ENCODE peak calls at places on chromosomes 5 and 9, in seven cellular contexts. M is ovary, W is breast epithelium, D is lung, V is fibroblast of lung, L is IMR-90, Q is tibial artery. A is an unnamed sample. For H3K4me1 and H3K27me3, the result is how much of the 10 kb centered on the place peaks cover.

GRCh38 chr9:88680505-88681160 is 145.7 kb downstream of the NXNL2 start:
- DNase-seq in M (no peak), W (no peak), D (no peak), V (peak), L (peak), Q (no peak), A (no peak)

GRCh38 chr9:2857564-2858198 is 13.8 kb upstream of the PUM3 start:
- DNase-seq in M (peak), W (peak), D (peak), V (peak), L (peak), Q (peak), A (peak)

GRCh38 chr5:465591-466403 is 22.8 kb downstream of the EXOC3 start:
- DNase-seq in M (no peak), W (peak), D (no peak), V (no peak), L (no peak), Q (peak), A (no peak)

GRCh38 chr5:16690243-16690839 is 73.5 kb upstream of the RETREG1 start:
- DNase-seq in M (no peak), W (no peak), D (no peak), V (peak), L (peak), Q (no peak), A (peak)

GRCh38 chr5:76590027-76590426 is 33.2 kb downstream of the F2RL2 start:
- DNase-seq in M (no peak), W (no peak), D (no peak), V (no peak), L (no peak), Q (no peak), A (no peak)

GRCh38 chr9:3875371-3876132 is 349.8 kb upstream of the RFX3 start:
- DNase-seq in M (no peak), W (no peak), D (no peak), V (peak), L (peak), Q (no peak), A (peak)

GRCh38 chr5:137619191-137619870 is 116.6 kb downstream of the KLHL3 start:
- DNase-seq in M (peak), W (no peak), D (peak), V (peak), L (peak), Q (peak), A (no peak)

GRCh38 chr5:52856564-52856963 is 68.8 kb downstream of the ITGA1 start:
- DNase-seq in M (no peak), W (no peak), D (no peak), V (peak), L (peak), Q (no peak), A (peak)

GRCh38 chr5:68099327-68099726 is 116.2 kb upstream of the PIK3R1 start:
- DNase-seq in M (no peak), W (no peak), D (no peak), V (no peak), L (no peak), Q (no peak), A (no peak)

GRCh38 chr5:118196229-118196628 is 792.1 kb downstream of the DTWD2 start:
- DNase-seq in M (no peak), W (no peak), D (no peak), V (no peak), L (no peak), Q (no peak), A (no peak)

GRCh38 chr5:78530342-78531096 is 118.1 kb downstream of the LHFPL2 start:
- DNase-seq in M (no peak), W (no peak), D (no peak), V (peak), L (peak), Q (no peak), A (peak)

GRCh38 chr9:97938081-97938644 is at the start of gene HEMGN:
- DNase-seq in M (no peak), W (no peak), D (no peak), V (no peak), L (no peak), Q (no peak), A (no peak)

GRCh38 chr5:142324377-142324870 is 397 bp downstream of the SPRY4 start:
- DNase-seq in M (peak), W (no peak), D (no peak), V (no peak), L (no peak), Q (peak), A (no peak)

GRCh38 chr5:170523129-170523497 is 19.3 kb downstream of the KCNIP1 start:
- DNase-seq in M (no peak), W (no peak), D (no peak), V (peak), L (no peak), Q (no peak), A (no peak)

GRCh38 chr9:93091453-93092081 is 4.5 kb upstream of the CARD19 start:
- DNase-seq in M (peak), W (peak), D (no peak), V (peak), L (peak), Q (peak), A (peak)

GRCh38 chr5:64149268-64149667 is 16.4 kb upstream of the RNF180 start:
- DNase-seq in M (no peak), W (no peak), D (no peak), V (no peak), L (no peak), Q (no peak), A (no peak)

GRCh38 chr9:84779892-84780291 is 110.4 kb downstream of the NTRK2 start:
- DNase-seq in M (no peak), W (no peak), D (no peak), V (no peak), L (no peak), Q (no peak), A (no peak)

GRCh38 chr5:81182396-81183390 is 50.4 kb upstream of the CKMT2 start:
- DNase-seq in M (no peak), W (no peak), D (no peak), V (no peak), L (no peak), Q (no peak), A (peak)

GRCh38 chr5:17127743-17128231 is 89.6 kb upstream of the BASP1 start:
- DNase-seq in M (no peak), W (no peak), D (no peak), V (peak), L (peak), Q (no peak), A (peak)

DNA sequence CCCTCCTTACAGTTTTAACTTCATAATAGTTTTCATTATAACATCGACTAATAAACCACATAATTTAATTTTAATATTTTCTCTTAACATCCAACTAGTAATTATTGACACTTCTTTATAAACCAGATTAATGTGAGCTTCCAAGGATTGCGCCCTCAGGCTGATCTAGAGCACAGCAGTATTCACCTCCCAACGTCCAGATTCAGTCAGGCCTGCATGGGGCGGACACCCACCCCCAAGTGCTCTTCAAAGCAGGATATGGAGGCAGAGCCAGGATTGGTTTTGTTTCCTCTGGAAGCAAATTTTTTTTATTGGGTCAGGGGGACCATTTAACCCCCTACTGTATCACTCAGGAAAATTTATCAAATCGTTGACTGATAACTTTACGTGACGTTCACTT is 215.4 kb downstream of the TRIO start:
- DNase-seq in M (no peak), W (no peak), D (no peak), V (no peak), L (no peak), Q (no peak), A (no peak)
- H3K4me1 ChIP-seq in M (under half), W (under half), D (under half), V (under half), L (under half), Q (under half), A (under half)

GRCh38 chr9:33682551-33682950 is 112.8 kb upstream of the PRSS3 start:
- DNase-seq in M (no peak), W (no peak), D (no peak), V (no peak), L (no peak), Q (no peak), A (no peak)
- H3K27me3 ChIP-seq in M (under half), W (under half), D (under half), V (under half), L (under half), Q (under half), A (under half)

GRCh38 chr9:133119039-133119438 is 2.0 kb downstream of the RALGDS start:
- DNase-seq in M (no peak), W (no peak), D (no peak), V (no peak), L (no peak), Q (no peak), A (no peak)
- H3K4me1 ChIP-seq in M (under half), W (under half), D (under half), V (under half), L (under half), Q (half or more), A (under half)

GRCh38 chr5:135813758-135814157 is 20.7 kb upstream of the SLC25A48 start:
- DNase-seq in M (no peak), W (no peak), D (no peak), V (no peak), L (no peak), Q (no peak), A (no peak)

GRCh38 chr5:135814254-135814653 is 20.2 kb upstream of the SLC25A48 start:
- DNase-seq in M (no peak), W (no peak), D (no peak), V (no peak), L (no peak), Q (no peak), A (no peak)

GRCh38 chr5:135811007-135811406 is 23.5 kb upstream of the SLC25A48 start:
- DNase-seq in M (no peak), W (no peak), D (no peak), V (no peak), L (no peak), Q (no peak), A (no peak)

GRCh38 chr5:135810188-135810943 is 24.1 kb upstream of the SLC25A48 start:
- DNase-seq in M (no peak), W (no peak), D (no peak), V (no peak), L (no peak), Q (no peak), A (no peak)
- H3K27me3 ChIP-seq in M (under half), W (under half), D (under half), V (under half), L (under half), Q (under half), A (under half)

GRCh38 chr9:136913701-136914438 is 27.6 kb downstream of the TRAF2 start:
- DNase-seq in M (no peak), W (no peak), D (no peak), V (no peak), L (no peak), Q (no peak), A (no peak)

GRCh38 chr9:136917902-136918301 is 26.6 kb downstream of the FBXW5 start:
- DNase-seq in M (no peak), W (no peak), D (no peak), V (no peak), L (no peak), Q (no peak), A (no peak)

GRCh38 chr9:136920069-136920468 is 24.5 kb downstream of the FBXW5 start:
- DNase-seq in M (no peak), W (no peak), D (no peak), V (no peak), L (no peak), Q (no peak), A (no peak)

GRCh38 chr9:136916330-136917184 is 28.0 kb downstream of the FBXW5 start:
- DNase-seq in M (no peak), W (no peak), D (no peak), V (no peak), L (no peak), Q (no peak), A (no peak)

DNA sequence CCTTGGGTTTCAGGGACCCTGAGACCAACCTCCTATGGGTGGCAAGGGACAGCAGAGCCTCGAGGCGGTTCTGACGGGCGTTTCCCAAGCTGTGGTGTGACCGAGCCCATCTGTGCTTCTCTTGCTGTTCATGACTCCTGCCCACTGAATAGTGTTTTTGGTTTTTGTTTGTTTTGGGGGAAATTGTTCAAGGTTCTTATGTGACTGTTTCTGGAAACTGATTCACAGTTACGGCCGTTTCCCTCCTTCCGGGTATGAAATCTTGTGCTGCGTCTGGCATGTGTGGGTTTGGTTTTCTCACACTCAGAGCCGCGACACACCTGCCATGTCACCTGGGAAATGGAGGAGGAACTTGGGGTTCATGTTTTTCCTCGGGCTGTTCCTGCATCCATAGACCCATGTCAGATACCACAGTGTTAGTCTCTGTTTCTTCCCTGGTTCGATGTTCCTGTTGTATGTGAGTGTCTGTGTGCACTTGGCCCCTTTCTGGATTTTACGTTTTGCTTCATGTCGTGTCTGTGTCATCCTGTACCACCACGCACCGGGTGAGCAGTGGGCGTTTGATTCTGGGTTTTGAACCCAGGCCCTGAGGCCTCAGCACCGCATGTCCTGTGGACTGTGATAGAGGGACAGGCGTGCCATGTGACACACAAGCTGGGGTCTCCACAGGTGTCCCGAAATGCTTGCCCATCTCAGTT is 28.8 kb downstream of the FBXW5 start:
- DNase-seq in M (no peak), W (no peak), D (no peak), V (no peak), L (no peak), Q (no peak), A (no peak)
- H3K4me1 ChIP-seq in M (under half), W (under half), D (under half), V (under half), L (under half), Q (under half), A (under half)

GRCh38 chr9:12693141-12693540 is at the start of gene TYRP1:
- DNase-seq in M (no peak), W (no peak), D (no peak), V (no peak), L (no peak), Q (no peak), A (no peak)
- H3K27me3 ChIP-seq in M (under half), W (under half), D (under half), V (under half), L (under half), Q (under half), A (under half)

GRCh38 chr9:137605146-137606004 is at the start of gene ARRDC1:
- DNase-seq in M (peak), W (peak), D (peak), V (peak), L (peak), Q (peak), A (peak)
- H3K4me1 ChIP-seq in M (under half), W (under half), D (under half), V (under half), L (under half), Q (under half), A (under half)

GRCh38 chr5:139895647-139896046 is 100.0 kb downstream of the PSD2 start:
- DNase-seq in M (peak), W (no peak), D (no peak), V (no peak), L (no peak), Q (peak), A (no peak)
- H3K27me3 ChIP-seq in M (under half), W (under half), D (under half), V (under half), L (half or more), Q (under half), A (half or more)

GRCh38 chr5:157600252-157600651 is 24.7 kb upstream of the ADAM19 start:
- DNase-seq in M (no peak), W (no peak), D (no peak), V (no peak), L (no peak), Q (no peak), A (no peak)
- H3K4me1 ChIP-seq in M (under half), W (under half), D (under half), V (under half), L (under half), Q (under half), A (under half)

DNA sequence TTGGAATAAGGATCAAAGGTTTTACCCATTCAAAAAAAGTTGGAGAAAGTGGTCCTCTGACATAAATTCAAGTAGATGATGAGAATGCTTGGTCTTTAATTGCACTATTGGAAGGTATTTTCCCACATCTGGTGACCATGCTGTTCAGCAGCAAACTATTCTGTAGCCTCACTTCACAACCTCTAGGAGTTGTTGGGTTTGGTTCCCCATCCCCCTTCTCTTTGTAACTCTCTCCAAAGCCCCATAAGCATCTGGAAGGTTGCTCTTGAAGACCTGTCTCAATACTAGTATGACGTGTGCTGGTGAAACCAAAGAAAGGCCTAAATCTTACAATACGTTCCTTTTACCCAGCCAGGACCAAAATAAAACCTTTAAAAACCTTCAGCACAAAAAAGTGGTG is 8.5 kb downstream of the RGMB start:
- DNase-seq in M (no peak), W (no peak), D (no peak), V (no peak), L (no peak), Q (no peak), A (no peak)
- H3K27me3 ChIP-seq in M (under half), W (under half), D (under half), V (under half), L (under half), Q (under half), A (under half)